ENCODE peak calls at places on chromosomes 13 and 19, in six cellular contexts. T is right cardiac atrium, C is T-helper 17 cell, J is natural killer cell, Z is activated B cell treated with CpG ODN at 0.5 μM for 24 hours, X is aorta. A is an unnamed sample.

GRCh38 chr19:49417090-49417489 is 6.2 kb downstream of the PTH2 start:
- ATAC-seq in T (no peak), C (no peak), J (no peak), Z (no peak), X (no peak), A (no peak)

GRCh38 chr13:33087790-33088189 is 71.6 kb downstream of the KL start:
- ATAC-seq in T (no peak), C (no peak), J (no peak), Z (no peak), X (no peak), A (no peak)

GRCh38 chr13:97318532-97318931 is 96.4 kb downstream of the MBNL2 start:
- ATAC-seq in T (no peak), C (no peak), J (no peak), Z (no peak), X (no peak), A (no peak)

GRCh38 chr19:41016488-41017071 is 25.5 kb downstream of the CYP2B6 start:
- ATAC-seq in T (no peak), C (no peak), J (no peak), Z (no peak), X (no peak), A (no peak)

GRCh38 chr13:77503398-77503797 is 32.1 kb upstream of the SCEL start:
- ATAC-seq in T (no peak), C (no peak), J (no peak), Z (no peak), X (no peak), A (no peak)

GRCh38 chr19:49073514-49074378 is 1.2 kb upstream of the KCNA7 start:
- ATAC-seq in T (peak), C (no peak), J (no peak), Z (no peak), X (peak), A (no peak)

GRCh38 chr19:51772977-51773376 is 12.0 kb downstream of the FPR2 start:
- ATAC-seq in T (no peak), C (no peak), J (no peak), Z (no peak), X (no peak), A (no peak)

GRCh38 chr19:3065675-3066357 is 3.5 kb upstream of the TLE5 start:
- ATAC-seq in T (no peak), C (no peak), J (no peak), Z (peak), X (no peak), A (peak)

GRCh38 chr19:47618771-47619170 is 9.8 kb downstream of the BICRA start:
- ATAC-seq in T (peak), C (no peak), J (no peak), Z (no peak), X (no peak), A (no peak)

GRCh38 chr19:46924874-46925547 is 64.2 kb downstream of the ARHGAP35 start:
- ATAC-seq in T (peak), C (peak), J (peak), Z (peak), X (peak), A (peak)

GRCh38 chr19:50932690-50933083 is 20.2 kb downstream of the KLK5 start:
- ATAC-seq in T (no peak), C (no peak), J (no peak), Z (no peak), X (no peak), A (no peak)

GRCh38 chr13:41326661-41327060 is 15.6 kb downstream of the NAA16 start:
- ATAC-seq in T (no peak), C (no peak), J (no peak), Z (no peak), X (no peak), A (no peak)

GRCh38 chr19:41871573-41872383 is 5.3 kb upstream of the CD79A start:
- ATAC-seq in T (peak), C (peak), J (peak), Z (peak), X (peak), A (peak)

GRCh38 chr19:50695251-50696064 is 24.1 kb downstream of the SHANK1 start:
- ATAC-seq in T (no peak), C (no peak), J (peak), Z (no peak), X (no peak), A (no peak)

GRCh38 chr13:59997976-59998375 is 165.8 kb downstream of the DIAPH3 start:
- ATAC-seq in T (no peak), C (no peak), J (no peak), Z (no peak), X (no peak), A (no peak)

GRCh38 chr19:48533770-48534169 is 18.2 kb upstream of the SULT2B1 start:
- ATAC-seq in T (no peak), C (no peak), J (no peak), Z (no peak), X (no peak), A (no peak)

GRCh38 chr19:5948697-5949564 is 29.0 kb downstream of the RANBP3 start:
- ATAC-seq in T (no peak), C (peak), J (no peak), Z (no peak), X (no peak), A (no peak)

GRCh38 chr19:2457394-2458037 is 757 bp upstream of the LMNB2 start:
- ATAC-seq in T (no peak), C (no peak), J (no peak), Z (no peak), X (no peak), A (no peak)

GRCh38 chr13:51923983-51924539 is 62.3 kb downstream of the CCDC70 start:
- ATAC-seq in T (no peak), C (no peak), J (no peak), Z (peak), X (no peak), A (peak)